ENCODE peak calls at places on chromosomes 16 and 17, in seven cellular contexts. E, C, H, G, Q, M and Y are unnamed samples.

GRCh38 chr16:502179-502943 is 25.2 kb upstream of the CAPN15 start:
- DNase-seq in E (no peak), C (no peak), H (no peak), G (no peak), Q (no peak), M (peak; percentile 86), Y (no peak)

GRCh38 chr16:30728904-30729672 is 19.1 kb upstream of the PHKG2 start:
- DNase-seq in E (no peak), C (no peak), H (no peak), G (no peak), Q (no peak), M (no peak), Y (no peak)

GRCh38 chr16:2842340-2843000 is 12.4 kb downstream of the ZG16B start:
- DNase-seq in E (no peak), C (peak; percentile 55), H (peak; percentile 91), G (peak; percentile 98), Q (peak; percentile 84), M (no peak), Y (no peak)

GRCh38 chr17:39139137-39139516 is 12.3 kb downstream of the PLXDC1 start:
- DNase-seq in E (no peak), C (no peak), H (no peak), G (no peak), Q (no peak), M (no peak), Y (no peak)

GRCh38 chr16:11139624-11140375 is 116.2 kb downstream of the SOCS1 start:
- DNase-seq in E (no peak), C (no peak), H (no peak), G (peak; percentile 13), Q (no peak), M (peak; percentile 62), Y (no peak)

GRCh38 chr17:41026668-41027471 is at the start of gene KRTAP1-5:
- DNase-seq in E (no peak), C (no peak), H (no peak), G (no peak), Q (no peak), M (no peak), Y (no peak)

GRCh38 chr16:55955439-55955838 is 80.3 kb upstream of the CES5A start:
- DNase-seq in E (no peak), C (no peak), H (no peak), G (no peak), Q (no peak), M (no peak), Y (no peak)

GRCh38 chr17:16415031-16415924 is at the start of gene TRPV2:
- DNase-seq in E (peak; percentile 60), C (peak; percentile 23), H (peak; percentile 73), G (no peak), Q (peak; percentile 75), M (peak; percentile 59), Y (peak; percentile 27)

GRCh38 chr17:75116681-75117080 is 6.9 kb downstream of the ARMC7 start:
- DNase-seq in E (no peak), C (no peak), H (no peak), G (no peak), Q (no peak), M (no peak), Y (no peak)

GRCh38 chr17:41691031-41691777 is 2.5 kb downstream of the EIF1 start:
- DNase-seq in E (no peak), C (no peak), H (no peak), G (no peak), Q (no peak), M (no peak), Y (peak; percentile 31)

GRCh38 chr17:60661489-60661888 is 16.2 kb upstream of the BCAS3 start:
- DNase-seq in E (no peak), C (no peak), H (no peak), G (no peak), Q (no peak), M (no peak), Y (no peak)

GRCh38 chr16:26645629-26646028 is 421.1 kb upstream of the C16orf82 start:
- DNase-seq in E (no peak), C (peak; percentile 9), H (peak; percentile 86), G (no peak), Q (peak; percentile 43), M (no peak), Y (no peak)

GRCh38 chr17:65174974-65175373 is 37.8 kb downstream of the RGS9 start:
- DNase-seq in E (no peak), C (no peak), H (no peak), G (no peak), Q (no peak), M (no peak), Y (no peak)

GRCh38 chr16:47925811-47926460 is 229.9 kb downstream of the ABCC12 start:
- DNase-seq in E (no peak), C (no peak), H (no peak), G (no peak), Q (no peak), M (no peak), Y (no peak)

GRCh38 chr17:38709864-38710602 is 5.0 kb downstream of the MLLT6 start:
- DNase-seq in E (no peak), C (no peak), H (no peak), G (no peak), Q (no peak), M (no peak), Y (no peak)

GRCh38 chr16:19884611-19885455 is at the start of gene GPRC5B:
- DNase-seq in E (no peak), C (peak; percentile 91), H (peak; percentile 78), G (no peak), Q (peak; percentile 92), M (no peak), Y (peak; percentile 27)

GRCh38 chr17:14396542-14396941 is 95.7 kb downstream of the HS3ST3B1 start:
- DNase-seq in E (no peak), C (no peak), H (no peak), G (no peak), Q (no peak), M (no peak), Y (no peak)

GRCh38 chr17:82794781-82795505 is 43.1 kb downstream of the TBCD start:
- DNase-seq in E (no peak), C (no peak), H (no peak), G (no peak), Q (no peak), M (no peak), Y (no peak)

GRCh38 chr17:50979524-50979927 is 113.4 kb upstream of the TOB1 start:
- DNase-seq in E (no peak), C (no peak), H (no peak), G (no peak), Q (peak; percentile 17), M (peak; percentile 74), Y (no peak)

GRCh38 chr16:19138601-19139000 is 24.8 kb downstream of the ITPRIPL2 start:
- DNase-seq in E (no peak), C (peak; percentile 58), H (no peak), G (no peak), Q (no peak), M (no peak), Y (no peak)

GRCh38 chr17:17304521-17304985 is 1.4 kb downstream of the NT5M start:
- DNase-seq in E (no peak), C (no peak), H (no peak), G (no peak), Q (peak; percentile 26), M (no peak), Y (no peak)

GRCh38 chr17:5563451-5563850 is 20.9 kb downstream of the NLRP1 start:
- DNase-seq in E (no peak), C (no peak), H (no peak), G (no peak), Q (no peak), M (no peak), Y (no peak)

DNA sequence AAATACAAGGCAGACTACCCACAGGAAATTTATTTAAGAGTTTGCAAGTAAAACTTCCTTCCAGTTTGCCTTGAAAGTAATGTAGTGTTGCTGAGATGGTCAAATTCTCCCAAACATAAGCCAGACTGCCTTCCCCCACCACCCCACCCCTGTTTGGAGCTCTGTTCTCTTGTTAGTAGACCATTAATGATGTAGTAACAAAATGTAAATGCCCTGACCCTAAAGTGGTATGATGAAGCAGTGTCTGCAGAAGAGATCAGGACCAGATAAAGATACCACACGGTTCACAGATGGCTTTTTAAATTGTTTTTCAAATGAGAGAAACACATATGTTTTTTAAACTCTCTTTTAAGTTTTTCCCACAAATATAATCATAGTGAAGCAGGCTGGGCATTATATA is 136.4 kb upstream of the TMEM97 start:
- DNase-seq in E (no peak), C (peak; percentile 75), H (no peak), G (no peak), Q (no peak), M (no peak), Y (no peak)
- TF ChIP-seq JUND in E (no peak), C (no peak), H (no peak), G (no peak), Q (no peak), M (no peak), Y (no peak)

GRCh38 chr16:88561485-88562369 is 8.5 kb upstream of the ZC3H18 start:
- DNase-seq in E (no peak), C (peak; percentile 91), H (peak; percentile 74), G (peak; percentile 36), Q (peak; percentile 80), M (no peak), Y (no peak)

GRCh38 chr16:88568710-88569613 is 1.2 kb upstream of the ZC3H18 start:
- DNase-seq in E (no peak), C (no peak), H (no peak), G (no peak), Q (no peak), M (no peak), Y (no peak)

GRCh38 chr16:88569614-88569984 is 604 bp upstream of the ZC3H18 start:
- DNase-seq in E (no peak), C (peak; percentile 66), H (no peak), G (no peak), Q (peak; percentile 54), M (peak; percentile 34), Y (no peak)

GRCh38 chr16:88569985-88570690 is at the start of gene ZC3H18:
- DNase-seq in E (peak; percentile 68), C (peak; percentile 100), H (peak; percentile 94), G (peak; percentile 91), Q (peak; percentile 100), M (peak; percentile 91), Y (peak; percentile 99)

DNA sequence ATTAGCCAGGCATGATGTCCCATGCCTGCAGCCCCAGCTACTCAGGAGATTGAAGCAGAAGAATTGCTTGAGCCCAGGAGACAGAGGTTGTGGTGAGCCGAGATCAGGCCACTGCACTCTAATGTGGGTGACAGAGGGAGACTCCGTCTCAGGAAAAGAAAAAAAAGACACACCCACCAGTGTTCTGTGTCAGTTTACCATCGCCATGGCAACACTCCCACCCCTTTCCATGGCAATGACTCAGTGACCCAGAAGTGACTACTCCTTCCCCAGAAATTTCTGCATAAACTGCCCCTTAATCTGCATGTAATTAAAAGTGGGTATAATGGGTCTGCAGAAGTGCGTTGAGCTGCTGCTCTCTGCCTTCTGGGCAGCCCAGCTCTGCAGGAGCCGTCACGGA is 4.0 kb upstream of the ZC3H18 start:
- DNase-seq in E (no peak), C (no peak), H (no peak), G (peak; percentile 34), Q (no peak), M (no peak), Y (no peak)
- TF ChIP-seq JUND in E (no peak), C (no peak), H (no peak), G (no peak), Q (no peak), M (no peak), Y (no peak)

GRCh38 chr17:54749157-54749556 is 151.5 kb upstream of the TOM1L1 start:
- DNase-seq in E (no peak), C (no peak), H (no peak), G (no peak), Q (no peak), M (peak; percentile 4), Y (peak; percentile 79)

GRCh38 chr17:54754560-54754959 is 146.1 kb upstream of the TOM1L1 start:
- DNase-seq in E (no peak), C (peak; percentile 34), H (peak; percentile 80), G (peak; percentile 6), Q (peak; percentile 43), M (peak; percentile 16), Y (no peak)
- TF ChIP-seq JUND in E (no peak), C (no peak), H (no peak), G (no peak), Q (no peak), M (no peak), Y (no peak)

GRCh38 chr17:2195729-2196128 is 107.9 kb downstream of the SMG6 start:
- DNase-seq in E (peak; percentile 73), C (no peak), H (no peak), G (no peak), Q (no peak), M (no peak), Y (peak; percentile 46)
- TF ChIP-seq JUND in E (no peak), C (no peak), H (no peak), G (no peak), Q (no peak), M (no peak), Y (no peak)